ENCODE peak calls at places on chromosome 14, in five cellular contexts. N, W, E, A and O are unnamed samples.

GRCh38 chr14:35404496-35405303 is at the start of gene NFKBIA:
- DNase-seq in N (peak; percentile 92), W (peak; percentile 94), E (peak; percentile 78), A (peak; percentile 98), O (peak; percentile 93)

GRCh38 chr14:65879218-65880009 is 466.9 kb downstream of the FUT8 start:
- DNase-seq in N (no peak), W (no peak), E (no peak), A (no peak), O (no peak)

GRCh38 chr14:55574988-55575387 is 5.0 kb upstream of the KTN1 start:
- DNase-seq in N (no peak), W (no peak), E (no peak), A (no peak), O (no peak)

GRCh38 chr14:66752109-66752508 is 244.2 kb downstream of the GPHN start:
- DNase-seq in N (peak; percentile 3), W (no peak), E (no peak), A (no peak), O (no peak)

GRCh38 chr14:47485421-47485820 is 190.0 kb downstream of the MDGA2 start:
- DNase-seq in N (no peak), W (no peak), E (no peak), A (no peak), O (no peak)

GRCh38 chr14:68510201-68510600 is 282.7 kb downstream of the ZFP36L1 start:
- DNase-seq in N (no peak), W (no peak), E (no peak), A (no peak), O (no peak)

GRCh38 chr14:67694791-67695393 is 672 bp downstream of the RDH11 start:
- DNase-seq in N (peak; percentile 88), W (peak; percentile 85), E (peak; percentile 73), A (peak; percentile 83), O (peak; percentile 97)

GRCh38 chr14:76918751-76919421 is 92.7 kb downstream of the LRRC74A start:
- DNase-seq in N (peak; percentile 76), W (peak; percentile 93), E (no peak), A (peak; percentile 88), O (peak; percentile 96)

GRCh38 chr14:33897878-33898535 is 52.9 kb downstream of the EGLN3 start:
- DNase-seq in N (no peak), W (no peak), E (no peak), A (no peak), O (no peak)

GRCh38 chr14:26896447-26896846 is 298.6 kb upstream of the NOVA1 start:
- DNase-seq in N (no peak), W (no peak), E (no peak), A (no peak), O (no peak)

GRCh38 chr14:46063872-46064271 is 587.7 kb downstream of the RPL10L start:
- DNase-seq in N (peak; percentile 15), W (no peak), E (no peak), A (no peak), O (no peak)

GRCh38 chr14:94640721-94641631 is 28.8 kb downstream of the SERPINA3 start:
- DNase-seq in N (no peak), W (no peak), E (no peak), A (no peak), O (no peak)

GRCh38 chr14:77738559-77739250 is 22.3 kb downstream of the SNW1 start:
- DNase-seq in N (no peak), W (peak; percentile 28), E (no peak), A (no peak), O (no peak)

GRCh38 chr14:20512139-20512905 is 7.0 kb downstream of the RNASE10 start:
- DNase-seq in N (no peak), W (no peak), E (no peak), A (no peak), O (no peak)

GRCh38 chr14:91324606-91324950 is 80.1 kb upstream of the GPR68 start:
- DNase-seq in N (no peak), W (no peak), E (no peak), A (peak; percentile 83), O (no peak)

GRCh38 chr14:66745078-66745477 is 237.1 kb downstream of the GPHN start:
- DNase-seq in N (no peak), W (no peak), E (peak; percentile 6), A (no peak), O (no peak)

GRCh38 chr14:68257969-68258368 is 438.4 kb downstream of the RAD51B start:
- DNase-seq in N (no peak), W (no peak), E (no peak), A (no peak), O (no peak)

GRCh38 chr14:56648508-56649301 is 69.1 kb downstream of the TMEM260 start:
- DNase-seq in N (peak; percentile 90), W (no peak), E (no peak), A (no peak), O (no peak)

GRCh38 chr14:96038920-96039632 is at the start of gene C14orf132:
- DNase-seq in N (peak; percentile 75), W (peak; percentile 59), E (peak; percentile 46), A (peak; percentile 79), O (no peak)

GRCh38 chr14:96037891-96038557 is 1.1 kb upstream of the C14orf132 start:
- DNase-seq in N (no peak), W (peak; percentile 22), E (no peak), A (no peak), O (no peak)

GRCh38 chr14:96038558-96038919 is 623 bp upstream of the C14orf132 start:
- DNase-seq in N (peak; percentile 38), W (no peak), E (no peak), A (no peak), O (no peak)

GRCh38 chr14:96040836-96041371 is 1.7 kb downstream of the C14orf132 start:
- DNase-seq in N (no peak), W (no peak), E (no peak), A (no peak), O (no peak)

GRCh38 chr14:96039633-96040311 is 610 bp downstream of the C14orf132 start:
- DNase-seq in N (peak; percentile 69), W (no peak), E (no peak), A (no peak), O (no peak)
- TF ChIP-seq CTCF in N (peak; percentile 52), W (no peak), E (no peak), A (no peak), O (peak; percentile 35)

DNA sequence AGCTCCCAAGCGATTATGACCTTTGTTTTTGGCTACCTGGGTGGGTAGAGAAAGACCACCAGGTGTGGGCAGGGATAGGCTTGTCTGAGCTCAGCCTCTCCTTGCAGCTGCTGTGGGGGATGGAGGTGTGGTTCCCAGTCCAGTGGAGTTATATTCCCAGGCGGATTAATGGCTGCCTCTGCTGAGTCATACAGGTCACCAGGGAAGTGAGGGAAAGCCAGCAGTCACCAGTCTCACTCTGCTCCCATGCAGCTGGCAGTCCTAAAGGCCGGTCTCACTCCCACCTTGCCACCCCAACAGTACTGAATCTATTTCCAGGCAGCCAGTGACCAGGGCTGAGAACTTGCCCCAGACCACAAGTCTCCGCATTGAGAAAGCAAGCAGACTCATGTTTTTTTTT is 399.2 kb downstream of the VRK1 start:
- DNase-seq in N (no peak), W (no peak), E (no peak), A (no peak), O (no peak)
- H3K4me1 ChIP-seq in N (no peaks in the 10 kb centered on the region), W (no peaks in the 10 kb centered on the region), E (no peaks in the 10 kb centered on the region), A (no peaks in the 10 kb centered on the region), O (no peaks in the 10 kb centered on the region)

DNA sequence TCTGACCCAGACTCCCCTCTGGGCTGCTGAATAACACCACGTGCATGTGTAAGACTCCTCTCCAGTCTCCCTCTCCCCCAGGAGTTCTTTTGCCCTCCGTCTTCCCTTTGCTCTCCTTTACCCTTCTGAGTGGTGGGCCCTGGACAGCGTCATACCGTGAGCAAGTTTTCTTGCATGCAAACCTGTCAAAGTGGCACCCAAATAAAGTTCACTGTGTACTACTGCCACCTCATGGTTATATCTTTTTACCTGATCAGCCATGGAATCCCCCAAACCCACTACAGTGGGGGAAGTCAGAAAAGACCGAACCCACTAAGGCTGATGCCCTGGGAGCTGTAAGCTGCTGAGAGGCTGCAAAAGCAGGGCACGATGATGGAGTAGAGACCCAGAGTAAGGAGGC is 131.1 kb upstream of the VRK1 start:
- DNase-seq in N (no peak), W (no peak), E (no peak), A (no peak), O (no peak)
- TF ChIP-seq CTCF in N (peak; percentile 31), W (no peak), E (no peak), A (no peak), O (no peak)

DNA sequence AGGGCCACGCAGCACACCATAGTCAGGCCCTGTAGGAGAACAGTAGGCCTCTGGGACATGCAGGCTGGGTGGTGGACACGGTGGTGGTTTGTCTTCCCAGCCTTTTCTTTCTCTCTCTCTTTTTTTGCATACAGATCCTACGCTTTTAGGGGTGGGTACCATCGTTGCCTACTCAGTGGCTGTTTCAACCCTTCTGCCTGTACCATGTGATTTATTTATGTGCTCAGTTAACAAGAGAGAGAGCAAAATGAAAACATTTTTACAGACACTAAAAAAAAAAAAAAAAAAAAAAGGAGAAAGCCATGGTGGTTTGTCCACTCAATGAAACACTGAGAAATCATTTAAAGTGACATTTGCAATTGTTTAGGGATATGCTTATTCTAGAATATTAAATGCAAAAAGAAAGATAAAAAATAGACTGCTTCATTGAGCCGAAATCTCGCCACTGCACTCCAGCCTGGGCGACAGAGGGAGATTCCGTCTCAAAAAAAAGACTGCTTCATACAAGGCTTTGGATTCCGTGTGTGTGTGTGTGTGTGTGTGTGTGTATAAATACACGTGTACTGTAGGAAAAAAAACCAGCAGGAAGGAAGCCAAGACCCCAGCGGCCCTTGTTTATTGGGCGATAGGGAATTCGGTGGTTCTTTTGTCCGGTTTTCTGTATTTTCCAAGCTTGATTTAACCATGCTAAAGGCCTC is 3.3 kb upstream of the ZNF839 start:
- DNase-seq in N (peak; percentile 67), W (peak; percentile 58), E (peak; percentile 11), A (peak; percentile 38), O (no peak)
- H3K4me1 ChIP-seq in N (peaks cover 23% of the 10 kb centered on the region), W (peaks cover 48% of the 10 kb centered on the region), E (peaks cover 8% of the 10 kb centered on the region), A (peaks cover 60% of the 10 kb centered on the region), O (peaks cover 17% of the 10 kb centered on the region)

DNA sequence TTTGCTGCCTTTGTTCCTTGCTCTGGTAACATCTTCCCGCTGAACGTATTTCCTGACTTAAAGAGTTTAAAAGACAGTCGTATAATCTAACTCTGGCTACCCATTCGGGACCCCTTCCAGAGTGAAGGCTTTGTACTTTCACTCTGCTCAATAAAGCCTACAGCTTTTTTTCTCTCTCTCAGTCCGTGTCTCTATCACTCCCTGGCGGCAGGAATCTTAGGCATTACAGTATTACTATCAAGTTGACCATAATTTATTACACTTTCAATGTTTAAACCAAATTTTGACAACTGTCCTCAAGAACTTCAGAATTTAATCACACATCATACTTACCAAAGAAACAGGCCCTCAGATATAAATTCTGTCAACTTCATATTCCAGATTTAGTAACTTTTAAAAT is 967.9 kb downstream of the FSCB start:
- DNase-seq in N (peak; percentile 59), W (peak; percentile 38), E (peak; percentile 9), A (no peak), O (no peak)
- TF ChIP-seq CTCF in N (peak; percentile 63), W (peak; percentile 66), E (peak; percentile 24), A (no peak), O (peak; percentile 67)